ENCODE peak calls at places on chromosomes 16 and 17, in nine cellular contexts. R, O, W, L, S, V, A, G and Q are unnamed samples.

GRCh38 chr17:39213852-39214251 is 11.9 kb downstream of the STAC2 start:
- DNase-seq in O (no peak), A (no peak), G (no peak), V (no peak), L (no peak), S (no peak), W (no peak), R (no peak), Q (no peak)

GRCh38 chr17:62000186-62000585 is 64.9 kb downstream of the MED13 start:
- DNase-seq in L (no peak), W (no peak), V (no peak), G (no peak), A (no peak), R (no peak), S (no peak), O (no peak), Q (no peak)

GRCh38 chr17:76872221-76872873 is 4.1 kb downstream of the MGAT5B start:
- DNase-seq in S (no peak), O (peak), R (no peak), W (no peak), A (peak), V (no peak), L (no peak), G (no peak), Q (peak)

GRCh38 chr17:73387746-73388577 is 76.2 kb upstream of the CDC42EP4 start:
- DNase-seq in V (no peak), G (no peak), L (no peak), S (no peak), R (no peak), A (no peak), O (no peak), W (no peak), Q (no peak)

GRCh38 chr17:74514632-74515035 is 16.6 kb downstream of the CD300LB start:
- DNase-seq in L (no peak), W (no peak), S (no peak), R (no peak), G (no peak), A (no peak), V (peak), O (peak), Q (no peak)

GRCh38 chr17:42563543-42563942 is 1.6 kb downstream of the COASY start:
- DNase-seq in A (no peak), G (no peak), R (no peak), W (no peak), O (no peak), S (no peak), V (no peak), L (no peak), Q (no peak)

GRCh38 chr17:62693616-62694415 is 66.3 kb downstream of the MRC2 start:
- DNase-seq in O (no peak), R (no peak), W (no peak), V (no peak), L (no peak), G (no peak), A (no peak), S (no peak), Q (no peak)

GRCh38 chr16:89436362-89436761 is 54.0 kb downstream of the ANKRD11 start:
- DNase-seq in S (no peak), L (no peak), V (no peak), W (no peak), R (no peak), A (no peak), G (no peak), O (no peak), Q (no peak)

GRCh38 chr16:48936811-48937210 is 326.8 kb upstream of the N4BP1 start:
- DNase-seq in V (no peak), L (no peak), O (no peak), S (no peak), W (no peak), R (no peak), G (no peak), A (no peak), Q (no peak)

GRCh38 chr16:67147437-67148140 is 3.2 kb downstream of the B3GNT9 start:
- DNase-seq in W (no peak), L (no peak), R (no peak), A (no peak), S (no peak), G (no peak), O (no peak), V (no peak), Q (no peak)

GRCh38 chr16:66359811-66360608 is 6.5 kb upstream of the CDH5 start:
- DNase-seq in G (no peak), A (no peak), S (no peak), V (no peak), R (no peak), O (no peak), W (no peak), L (peak), Q (no peak)

GRCh38 chr17:82065193-82065637 is 389 bp downstream of the DUS1L start:
- DNase-seq in A (no peak), R (no peak), W (no peak), V (no peak), L (no peak), G (no peak), S (peak), O (peak), Q (peak)

GRCh38 chr17:81515530-81516041 is 3.0 kb upstream of the ACTG1 start:
- DNase-seq in O (no peak), A (no peak), W (no peak), L (no peak), G (no peak), S (peak), V (no peak), R (peak), Q (no peak)

GRCh38 chr16:69105501-69106361 is at the start of gene HAS3:
- DNase-seq in A (peak), V (no peak), L (no peak), W (peak), R (peak), S (no peak), G (peak), O (peak), Q (no peak)

GRCh38 chr17:51166987-51167931 is 1.0 kb downstream of the NME2 start:
- DNase-seq in L (no peak), S (peak), R (peak), A (peak), V (peak), W (peak), O (peak), G (peak), Q (peak)

GRCh38 chr16:1980026-1980769 is 1.1 kb downstream of the NOXO1 start:
- DNase-seq in O (no peak), R (no peak), V (no peak), S (no peak), A (no peak), L (no peak), W (no peak), G (no peak), Q (no peak)

GRCh38 chr16:80570106-80570478 is 29.3 kb downstream of the DYNLRB2 start:
- DNase-seq in O (peak), R (no peak), L (no peak), A (no peak), S (no peak), G (no peak), W (no peak), V (no peak), Q (no peak)

GRCh38 chr16:349211-349610 is 3.3 kb downstream of the AXIN1 start:
- DNase-seq in V (no peak), G (no peak), A (no peak), O (peak), S (no peak), W (no peak), L (no peak), R (no peak), Q (no peak)

GRCh38 chr16:27220527-27220926 is 17.2 kb downstream of the KDM8 start:
- DNase-seq in L (no peak), O (no peak), A (no peak), V (no peak), S (no peak), G (no peak), R (no peak), W (no peak), Q (no peak)

GRCh38 chr17:7580631-7581554 is 1.5 kb downstream of the CD68 start:
- DNase-seq in G (no peak), W (no peak), R (no peak), O (no peak), L (no peak), A (no peak), S (no peak), V (no peak), Q (no peak)

GRCh38 chr16:78871241-78871640 is 729.3 kb downstream of the MAF start:
- DNase-seq in A (no peak), W (no peak), L (no peak), O (no peak), G (no peak), R (no peak), S (no peak), V (no peak), Q (no peak)

GRCh38 chr17:77490361-77491183 is 349.8 kb downstream of the SEC14L1 start:
- DNase-seq in V (no peak), O (no peak), L (peak), A (no peak), W (no peak), S (no peak), R (peak), G (no peak), Q (no peak)

GRCh38 chr17:61704935-61705449 is 114.0 kb upstream of the NACA2 start:
- DNase-seq in V (no peak), S (no peak), W (no peak), R (no peak), O (no peak), L (no peak), A (no peak), G (no peak), Q (no peak)

GRCh38 chr17:59370580-59371299 is 39.3 kb downstream of the YPEL2 start:
- DNase-seq in G (no peak), V (no peak), S (no peak), L (no peak), O (no peak), R (peak), W (no peak), A (no peak), Q (no peak)

GRCh38 chr17:8890671-8891070 is 23.2 kb upstream of the PIK3R6 start:
- DNase-seq in W (no peak), A (no peak), V (no peak), O (no peak), G (no peak), S (no peak), L (peak), R (no peak), Q (no peak)

GRCh38 chr17:18363021-18363941 is at the start of gene SHMT1:
- DNase-seq in S (peak), G (peak), V (peak), W (peak), R (peak), O (peak), L (peak), A (peak), Q (peak)

GRCh38 chr17:47946929-47947397 is 5.6 kb downstream of the PNPO start:
- DNase-seq in L (no peak), S (peak), A (peak), W (peak), V (peak), O (peak), G (peak), R (peak), Q (peak)

GRCh38 chr16:1309888-1310831 is 724 bp downstream of the UBE2I start:
- DNase-seq in O (peak), L (no peak), A (no peak), W (peak), V (no peak), R (no peak), S (peak), G (no peak), Q (no peak)

GRCh38 chr17:17994271-17994670 is 21.6 kb downstream of the DRC3 start:
- DNase-seq in W (no peak), O (peak), G (peak), L (no peak), S (peak), R (no peak), V (no peak), A (peak), Q (no peak)

GRCh38 chr17:61239953-61240352 is 159.7 kb upstream of the TBX2 start:
- DNase-seq in G (no peak), A (no peak), O (no peak), V (no peak), L (no peak), R (no peak), W (no peak), S (no peak), Q (no peak)